ENCODE peak calls at places on chromosomes 4 and X, in five cellular contexts. W is astrocyte of the spinal cord, V is prostate gland, K is suprapubic skin, E is H1. Z is an unnamed sample.

GRCh38 chr4:149785686-149786431 is 29.8 kb downstream of the IQCM start:
- DNase-seq in W (peak; percentile 29), V (no peak), K (no peak), E (peak; percentile 36), Z (peak; percentile 16)

GRCh38 chrX:3791449-3791848 is 78.0 kb upstream of the PRKX start:
- DNase-seq in W (no peak), V (no peak), K (no peak), E (no peak), Z (no peak)

GRCh38 chr4:6502747-6503465 is 30.5 kb upstream of the PPP2R2C start:
- DNase-seq in W (no peak), V (no peak), K (peak; percentile 37), E (no peak), Z (no peak)

GRCh38 chrX:48045410-48046311 is 25.8 kb downstream of the ZNF630 start:
- DNase-seq in W (peak; percentile 35), V (no peak), K (no peak), E (no peak), Z (no peak)

GRCh38 chr4:119040711-119041185 is 94.9 kb upstream of the MYOZ2 start:
- DNase-seq in W (peak; percentile 89), V (no peak), K (no peak), E (no peak), Z (peak; percentile 76)

GRCh38 chr4:117134386-117134785 is 49.0 kb upstream of the TRAM1L1 start:
- DNase-seq in W (peak; percentile 91), V (no peak), K (no peak), E (no peak), Z (peak; percentile 9)

GRCh38 chr4:183987987-183988392 is 82.9 kb downstream of the STOX2 start:
- DNase-seq in W (peak; percentile 92), V (peak; percentile 81), K (no peak), E (no peak), Z (peak; percentile 69)

GRCh38 chr4:129474698-129475097 is 378.7 kb downstream of the C4orf33 start:
- DNase-seq in W (no peak), V (no peak), K (no peak), E (no peak), Z (no peak)

GRCh38 chr4:5656415-5656814 is 51.9 kb downstream of the EVC2 start:
- DNase-seq in W (no peak), V (no peak), K (no peak), E (no peak), Z (no peak)

GRCh38 chr4:186854256-186854655 is 130.6 kb upstream of the FAT1 start:
- DNase-seq in W (no peak), V (no peak), K (no peak), E (no peak), Z (no peak)

GRCh38 chrX:75156537-75156945 is 458 bp upstream of the ABCB7 start:
- DNase-seq in W (no peak), V (peak; percentile 4), K (no peak), E (no peak), Z (peak; percentile 58)

GRCh38 chr4:109408711-109409110 is 24.9 kb upstream of the SEC24B start:
- DNase-seq in W (no peak), V (no peak), K (no peak), E (no peak), Z (peak; percentile 18)

GRCh38 chr4:166816901-166817300 is 417.4 kb downstream of the SPOCK3 start:
- DNase-seq in W (no peak), V (peak; percentile 5), K (no peak), E (no peak), Z (peak; percentile 8)

GRCh38 chr4:101103381-101104142 is 243.8 kb downstream of the PPP3CA start:
- DNase-seq in W (peak; percentile 26), V (no peak), K (no peak), E (no peak), Z (peak; percentile 43)

GRCh38 chrX:11836284-11836683 is 78.2 kb downstream of the MSL3 start:
- DNase-seq in W (no peak), V (no peak), K (no peak), E (no peak), Z (no peak)

GRCh38 chr4:39470402-39470801 is 11.5 kb downstream of the LIAS start:
- DNase-seq in W (no peak), V (no peak), K (no peak), E (no peak), Z (no peak)

GRCh38 chr4:87079967-87080366 is 140.5 kb downstream of the KLHL8 start:
- DNase-seq in W (no peak), V (no peak), K (no peak), E (no peak), Z (no peak)

GRCh38 chr4:6509587-6509986 is 37.2 kb upstream of the PPP2R2C start:
- DNase-seq in W (no peak), V (no peak), K (peak; percentile 16), E (no peak), Z (no peak)

GRCh38 chr4:5895287-5895686 is 2.4 kb upstream of the CRMP1 start:
- DNase-seq in W (no peak), V (no peak), K (no peak), E (no peak), Z (no peak)

GRCh38 chr4:129323630-129324029 is 227.7 kb downstream of the C4orf33 start:
- DNase-seq in W (no peak), V (no peak), K (no peak), E (no peak), Z (no peak)

GRCh38 chrX:129478516-129478915 is 44.8 kb downstream of the SMARCA1 start:
- DNase-seq in W (peak; percentile 71), V (no peak), K (no peak), E (no peak), Z (no peak)

GRCh38 chr4:132694775-132695174 is 454.3 kb upstream of the PCDH10 start:
- DNase-seq in W (no peak), V (no peak), K (no peak), E (no peak), Z (no peak)

GRCh38 chr4:174212061-174212460 is 71.4 kb downstream of the FBXO8 start:
- DNase-seq in W (no peak), V (no peak), K (no peak), E (no peak), Z (no peak)

GRCh38 chrX:6095469-6095868 is 133.2 kb downstream of the NLGN4X start:
- DNase-seq in W (no peak), V (no peak), K (no peak), E (no peak), Z (no peak)

GRCh38 chrX:39896951-39897740 is 200.6 kb downstream of the BCOR start:
- DNase-seq in W (peak; percentile 64), V (peak; percentile 48), K (no peak), E (no peak), Z (peak; percentile 66)

GRCh38 chrX:68823413-68824151 is 5.2 kb upstream of the EFNB1 start:
- DNase-seq in W (no peak), V (no peak), K (no peak), E (no peak), Z (no peak)

GRCh38 chr4:110799171-110799570 is 176.3 kb upstream of the PITX2 start:
- DNase-seq in W (no peak), V (no peak), K (no peak), E (no peak), Z (no peak)

GRCh38 chr4:22090655-22091350 is 142.2 kb upstream of the KCNIP4 start:
- DNase-seq in W (peak; percentile 22), V (no peak), K (no peak), E (no peak), Z (peak; percentile 54)

GRCh38 chr4:957581-958313 is 15.6 kb downstream of the DGKQ start:
- DNase-seq in W (no peak), V (no peak), K (no peak), E (no peak), Z (no peak)

GRCh38 chr4:8709050-8709728 is 116.6 kb downstream of the CPZ start:
- DNase-seq in W (no peak), V (no peak), K (peak; percentile 62), E (no peak), Z (no peak)

GRCh38 chr4:71257761-71258160 is 81.1 kb upstream of the SLC4A4 start:
- DNase-seq in W (no peak), V (no peak), K (no peak), E (no peak), Z (no peak)

GRCh38 chr4:38326499-38326898 is 337.5 kb upstream of the KLF3 start:
- DNase-seq in W (no peak), V (no peak), K (no peak), E (no peak), Z (no peak)

GRCh38 chr4:92551616-92552015 is 247.8 kb downstream of the GRID2 start:
- DNase-seq in W (no peak), V (no peak), K (no peak), E (no peak), Z (no peak)

GRCh38 chrX:132940727-132941162 is 17.7 kb downstream of the HS6ST2 start:
- DNase-seq in W (no peak), V (no peak), K (no peak), E (no peak), Z (no peak)
- TF ChIP-seq CTCF in W (peak; percentile 25), V (no peak), K (no peak), E (peak; percentile 14), Z (no peak)

GRCh38 chr4:77367638-77368037 is 210.6 kb downstream of the CCNG2 start:
- DNase-seq in W (no peak), V (no peak), K (no peak), E (no peak), Z (no peak)
- H3K4me3 ChIP-seq in W (no peak overlapping the region), V (no peak overlapping the region), K (no peak overlapping the region), E (no peak overlapping the region), Z (no peak overlapping the region)

GRCh38 chr4:127188847-127189246 is 443.9 kb upstream of the INTU start:
- DNase-seq in W (peak; percentile 36), V (no peak), K (no peak), E (no peak), Z (no peak)
- TF ChIP-seq CTCF in W (peak; percentile 29), V (no peak), K (no peak), E (peak; percentile 53), Z (no peak)

GRCh38 chrX:103535206-103535605 is 15.9 kb upstream of the RAB40A start:
- DNase-seq in W (no peak), V (no peak), K (no peak), E (no peak), Z (no peak)

GRCh38 chrX:103530540-103530939 is 11.3 kb upstream of the RAB40A start:
- DNase-seq in W (no peak), V (no peak), K (no peak), E (no peak), Z (peak; percentile 31)

GRCh38 chrX:103531002-103531401 is 11.7 kb upstream of the RAB40A start:
- DNase-seq in W (peak; percentile 85), V (no peak), K (no peak), E (no peak), Z (peak; percentile 71)

GRCh38 chrX:103536071-103536470 is 16.8 kb upstream of the RAB40A start:
- DNase-seq in W (peak; percentile 14), V (no peak), K (no peak), E (no peak), Z (peak; percentile 51)

DNA sequence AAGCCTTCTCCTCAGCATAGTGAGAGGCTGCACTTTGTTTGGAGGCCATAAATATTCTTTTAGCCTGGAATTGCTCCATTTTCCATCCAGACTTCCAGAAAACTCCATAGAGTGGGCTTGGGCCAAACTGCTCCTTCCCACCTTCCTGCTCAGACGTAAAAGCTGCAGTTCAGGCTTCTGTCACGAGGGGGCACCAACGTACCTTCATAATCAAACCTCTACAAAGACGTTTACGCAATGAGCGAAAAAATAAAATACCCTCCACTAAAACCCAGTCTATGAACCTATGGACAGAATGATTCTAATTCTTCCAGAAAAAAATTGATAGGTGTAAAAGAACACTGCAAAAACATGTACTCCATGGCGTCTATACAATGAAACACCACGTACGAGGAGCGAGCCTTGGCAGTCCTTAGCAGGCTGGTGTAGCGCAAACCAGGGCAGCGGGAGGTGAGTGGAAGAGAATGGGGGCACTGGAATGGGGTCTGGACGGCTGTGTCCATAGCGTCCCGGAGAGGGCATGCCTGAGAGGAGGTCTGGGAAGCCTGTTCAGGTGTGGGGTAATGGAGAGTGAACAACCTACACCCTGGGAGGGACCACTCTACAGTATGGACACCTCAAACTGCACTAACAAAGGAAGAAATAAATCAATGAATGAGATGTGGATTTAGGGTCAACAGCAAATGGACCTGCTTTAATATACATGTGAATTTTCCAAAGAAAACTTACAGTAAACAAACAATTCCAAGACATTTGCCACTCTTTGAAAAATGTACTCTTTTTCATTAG is 14.3 kb upstream of the RAB40A start:
- DNase-seq in W (peak; percentile 75), V (peak; percentile 65), K (peak; percentile 87), E (peak; percentile 25), Z (no peak)
- H3K4me3 ChIP-seq in W (peak overlapping the region; percentile 24), V (peak overlapping the region; percentile 20), K (peak overlapping the region; percentile 38), E (peak overlapping the region; percentile 71), Z (peak overlapping the region; percentile 18)